ENCODE peak calls at places on chromosomes 12 and 14, in eight cellular contexts. One of them, this sample, is unnamed.

GRCh38 chr14:100140452-100141132 is 18.9 kb downstream of the DEGS2 start:
- DNase-seq in lower lobe of right lung: no peak
- DNase-seq in B cell: no peak
- DNase-seq in OCI-LY7: no peak
- DNase-seq in bronchial epithelial cell: peak
- DNase-seq in A549: no peak
- DNase-seq in transverse colon: no peak
- DNase-seq in AG04450: no peak
- DNase-seq in this sample: no peak

GRCh38 chr14:22427771-22428228 is 161.2 kb downstream of the DAD1 start:
- DNase-seq in lower lobe of right lung: peak
- DNase-seq in bronchial epithelial cell: peak
- DNase-seq in AG04450: no peak
- DNase-seq in OCI-LY7: no peak
- DNase-seq in B cell: no peak
- DNase-seq in A549: peak
- DNase-seq in transverse colon: no peak
- DNase-seq in this sample: no peak

GRCh38 chr12:131677699-131678098 is 33.2 kb upstream of the SFSWAP start:
- DNase-seq in A549: no peak
- DNase-seq in lower lobe of right lung: no peak
- DNase-seq in bronchial epithelial cell: no peak
- DNase-seq in OCI-LY7: no peak
- DNase-seq in B cell: no peak
- DNase-seq in transverse colon: no peak
- DNase-seq in AG04450: no peak
- DNase-seq in this sample: no peak

GRCh38 chr12:55797068-55797467 is 20.5 kb downstream of the SARNP start:
- DNase-seq in A549: peak
- DNase-seq in bronchial epithelial cell: peak
- DNase-seq in OCI-LY7: peak
- DNase-seq in AG04450: no peak
- DNase-seq in transverse colon: no peak
- DNase-seq in lower lobe of right lung: no peak
- DNase-seq in B cell: peak
- DNase-seq in this sample: peak

GRCh38 chr12:124543591-124544310 is 23.7 kb downstream of the NCOR2 start:
- DNase-seq in transverse colon: no peak
- DNase-seq in B cell: peak
- DNase-seq in AG04450: no peak
- DNase-seq in A549: no peak
- DNase-seq in lower lobe of right lung: no peak
- DNase-seq in bronchial epithelial cell: no peak
- DNase-seq in OCI-LY7: peak
- DNase-seq in this sample: no peak

GRCh38 chr12:113234483-113234882 is 13.2 kb downstream of the TPCN1 start:
- DNase-seq in B cell: peak
- DNase-seq in transverse colon: no peak
- DNase-seq in AG04450: no peak
- DNase-seq in A549: no peak
- DNase-seq in lower lobe of right lung: no peak
- DNase-seq in bronchial epithelial cell: no peak
- DNase-seq in OCI-LY7: no peak
- DNase-seq in this sample: no peak

GRCh38 chr14:91996951-91997371 is 42.9 kb downstream of the TRIP11 start:
- DNase-seq in transverse colon: no peak
- DNase-seq in A549: peak
- DNase-seq in AG04450: peak
- DNase-seq in OCI-LY7: peak
- DNase-seq in lower lobe of right lung: no peak
- DNase-seq in bronchial epithelial cell: peak
- DNase-seq in B cell: peak
- DNase-seq in this sample: peak

GRCh38 chr12:4435537-4435936 is 10.1 kb downstream of the FGF6 start:
- DNase-seq in A549: no peak
- DNase-seq in B cell: no peak
- DNase-seq in transverse colon: no peak
- DNase-seq in lower lobe of right lung: no peak
- DNase-seq in AG04450: no peak
- DNase-seq in OCI-LY7: peak
- DNase-seq in bronchial epithelial cell: no peak
- DNase-seq in this sample: no peak

GRCh38 chr14:61168126-61168525 is 113.0 kb downstream of the TMEM30B start:
- DNase-seq in transverse colon: no peak
- DNase-seq in AG04450: no peak
- DNase-seq in bronchial epithelial cell: no peak
- DNase-seq in A549: no peak
- DNase-seq in OCI-LY7: no peak
- DNase-seq in B cell: no peak
- DNase-seq in lower lobe of right lung: no peak
- DNase-seq in this sample: no peak

GRCh38 chr12:79618848-79619404 is 71.8 kb downstream of the PAWR start:
- DNase-seq in transverse colon: no peak
- DNase-seq in A549: no peak
- DNase-seq in OCI-LY7: no peak
- DNase-seq in lower lobe of right lung: no peak
- DNase-seq in B cell: no peak
- DNase-seq in AG04450: no peak
- DNase-seq in bronchial epithelial cell: peak
- DNase-seq in this sample: no peak

GRCh38 chr14:60249321-60250251 is 565 bp downstream of the PPM1A start:
- DNase-seq in A549: peak
- DNase-seq in AG04450: no peak
- DNase-seq in OCI-LY7: peak
- DNase-seq in B cell: peak
- DNase-seq in transverse colon: peak
- DNase-seq in lower lobe of right lung: peak
- DNase-seq in bronchial epithelial cell: peak
- DNase-seq in this sample: peak

DNA sequence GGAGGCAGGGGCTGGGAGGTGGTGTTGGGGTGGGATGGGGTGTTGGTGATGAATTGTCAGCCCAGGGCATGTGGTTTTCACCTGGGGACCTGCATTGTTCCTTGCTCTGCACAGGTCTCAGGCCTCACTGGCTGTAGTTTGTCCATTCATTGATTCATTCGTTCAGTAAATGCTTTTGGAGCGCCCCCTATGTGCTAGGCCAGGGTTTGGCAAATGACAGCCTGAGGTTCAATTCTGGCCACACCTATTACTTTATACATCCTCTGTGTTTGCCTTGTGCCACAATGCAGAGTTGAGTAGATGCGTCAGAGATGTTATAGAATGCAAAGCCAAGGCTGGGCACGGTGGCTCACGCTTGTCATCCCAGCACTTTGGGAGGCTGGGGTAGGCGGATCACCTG is 4.7 kb downstream of the ADCK1 start:
- DNase-seq in AG04450: no peak
- DNase-seq in A549: peak
- DNase-seq in lower lobe of right lung: no peak
- DNase-seq in bronchial epithelial cell: peak
- DNase-seq in OCI-LY7: peak
- DNase-seq in transverse colon: peak
- DNase-seq in B cell: no peak
- DNase-seq in this sample: peak
- TF ChIP-seq CTCF in AG04450: peak
- TF ChIP-seq CTCF in A549: peak
- TF ChIP-seq CTCF in lower lobe of right lung: peak
- TF ChIP-seq CTCF in bronchial epithelial cell: peak
- TF ChIP-seq CTCF in OCI-LY7: peak
- TF ChIP-seq CTCF in transverse colon: peak
- TF ChIP-seq CTCF in B cell: no peak
- TF ChIP-seq CTCF in this sample: peak

GRCh38 chr12:75503866-75504265 is 7.5 kb downstream of the KRR1 start:
- DNase-seq in transverse colon: no peak
- DNase-seq in B cell: no peak
- DNase-seq in lower lobe of right lung: no peak
- DNase-seq in bronchial epithelial cell: no peak
- DNase-seq in A549: no peak
- DNase-seq in OCI-LY7: no peak
- DNase-seq in AG04450: no peak
- DNase-seq in this sample: no peak
- TF ChIP-seq CTCF in transverse colon: no peak
- TF ChIP-seq CTCF in B cell: no peak
- TF ChIP-seq CTCF in lower lobe of right lung: no peak
- TF ChIP-seq CTCF in bronchial epithelial cell: no peak
- TF ChIP-seq CTCF in A549: no peak
- TF ChIP-seq CTCF in OCI-LY7: no peak
- TF ChIP-seq CTCF in AG04450: no peak
- TF ChIP-seq CTCF in this sample: no peak

DNA sequence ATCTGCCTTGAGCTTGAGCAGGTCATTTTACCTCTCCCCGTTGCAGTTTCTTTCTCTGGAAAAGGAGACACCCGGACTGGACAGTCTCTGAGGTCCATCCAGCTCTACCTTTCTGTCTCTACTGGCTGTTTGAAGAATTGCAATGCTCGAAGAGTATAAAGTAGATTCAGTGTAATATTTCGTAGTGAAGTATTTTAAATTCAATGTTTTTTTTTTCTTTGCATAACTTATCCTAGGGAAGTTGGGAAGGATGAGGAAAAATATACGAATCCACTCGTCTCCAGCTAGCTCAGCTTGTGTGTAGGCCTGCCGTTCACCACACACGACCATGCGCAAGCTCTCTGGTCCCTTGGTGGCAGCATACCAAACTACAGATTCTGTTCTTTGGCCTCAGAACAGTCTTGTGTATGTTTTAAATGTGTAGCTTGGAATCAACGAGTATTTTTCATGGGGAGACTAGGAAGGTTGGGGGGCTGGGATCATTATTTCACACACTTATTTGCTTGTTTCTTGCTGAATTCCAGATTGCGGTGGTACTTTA is 307.9 kb downstream of the CACNA1C start:
- DNase-seq in AG04450: no peak
- DNase-seq in transverse colon: no peak
- DNase-seq in bronchial epithelial cell: no peak
- DNase-seq in OCI-LY7: no peak
- DNase-seq in B cell: no peak
- DNase-seq in lower lobe of right lung: no peak
- DNase-seq in A549: peak
- DNase-seq in this sample: no peak
- TF ChIP-seq CTCF in AG04450: peak
- TF ChIP-seq CTCF in transverse colon: peak
- TF ChIP-seq CTCF in bronchial epithelial cell: no peak
- TF ChIP-seq CTCF in OCI-LY7: peak
- TF ChIP-seq CTCF in B cell: no peak
- TF ChIP-seq CTCF in lower lobe of right lung: peak
- TF ChIP-seq CTCF in A549: no peak
- TF ChIP-seq CTCF in this sample: no peak

DNA sequence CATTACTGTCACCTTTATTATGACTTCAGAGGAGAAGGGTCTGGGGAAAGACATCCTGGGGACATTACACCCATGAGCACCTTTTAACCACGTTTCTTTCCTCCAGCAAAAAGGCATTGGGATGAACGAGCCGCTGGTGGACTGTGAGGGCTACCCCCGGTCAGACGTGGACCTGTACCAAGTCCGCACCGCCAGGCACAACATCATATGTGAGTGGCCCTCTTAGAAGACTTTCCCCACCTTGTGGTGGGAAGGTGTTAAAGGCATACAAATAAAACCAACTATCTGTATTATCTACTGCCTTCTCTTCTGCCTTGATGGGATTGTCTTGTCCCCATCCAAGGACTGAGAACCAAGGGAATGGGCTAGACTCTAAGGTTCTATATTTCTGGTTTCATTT is 6.0 kb downstream of the PSMD9 start:
- DNase-seq in A549: peak
- DNase-seq in bronchial epithelial cell: no peak
- DNase-seq in transverse colon: no peak
- DNase-seq in lower lobe of right lung: no peak
- DNase-seq in B cell: no peak
- DNase-seq in AG04450: no peak
- DNase-seq in OCI-LY7: peak
- DNase-seq in this sample: no peak
- TF ChIP-seq CTCF in A549: peak
- TF ChIP-seq CTCF in bronchial epithelial cell: peak
- TF ChIP-seq CTCF in transverse colon: no peak
- TF ChIP-seq CTCF in lower lobe of right lung: no peak
- TF ChIP-seq CTCF in B cell: no peak
- TF ChIP-seq CTCF in AG04450: peak
- TF ChIP-seq CTCF in OCI-LY7: peak
- TF ChIP-seq CTCF in this sample: peak

GRCh38 chr12:13436696-13437391 is 240.3 kb downstream of the EMP1 start:
- DNase-seq in transverse colon: no peak
- DNase-seq in B cell: no peak
- DNase-seq in lower lobe of right lung: no peak
- DNase-seq in OCI-LY7: no peak
- DNase-seq in A549: peak
- DNase-seq in AG04450: no peak
- DNase-seq in bronchial epithelial cell: peak
- DNase-seq in this sample: no peak
- TF ChIP-seq CTCF in transverse colon: no peak
- TF ChIP-seq CTCF in B cell: no peak
- TF ChIP-seq CTCF in lower lobe of right lung: no peak
- TF ChIP-seq CTCF in OCI-LY7: no peak
- TF ChIP-seq CTCF in A549: no peak
- TF ChIP-seq CTCF in AG04450: no peak
- TF ChIP-seq CTCF in bronchial epithelial cell: no peak
- TF ChIP-seq CTCF in this sample: no peak

This sample was measured in GM20000.